ENCODE peak calls at places on chromosomes 11 and 22, in eight cellular contexts. One of them, this sample, is unnamed.

GRCh38 chr22:19784396-19785175 is 24.0 kb downstream of the TBX1 start:
- DNase-seq in stomach: no peak
- DNase-seq in mammary epithelial cell: no peak
- DNase-seq in choroid plexus epithelial cell: no peak
- DNase-seq in adrenal gland: no peak
- DNase-seq in astrocyte of the cerebellum: no peak
- DNase-seq in fibroblast of lung: no peak
- DNase-seq in WERI-Rb-1: no peak
- DNase-seq in this sample: no peak

GRCh38 chr22:49694462-49695260 is 133.0 kb downstream of the BRD1 start:
- DNase-seq in stomach: peak
- DNase-seq in mammary epithelial cell: no peak
- DNase-seq in choroid plexus epithelial cell: no peak
- DNase-seq in adrenal gland: no peak
- DNase-seq in astrocyte of the cerebellum: no peak
- DNase-seq in fibroblast of lung: no peak
- DNase-seq in WERI-Rb-1: no peak
- DNase-seq in this sample: no peak

GRCh38 chr11:74195828-74196227 is 24.7 kb downstream of the PPME1 start:
- DNase-seq in stomach: no peak
- DNase-seq in mammary epithelial cell: peak
- DNase-seq in choroid plexus epithelial cell: peak
- DNase-seq in adrenal gland: no peak
- DNase-seq in astrocyte of the cerebellum: no peak
- DNase-seq in fibroblast of lung: no peak
- DNase-seq in WERI-Rb-1: no peak
- DNase-seq in this sample: no peak

GRCh38 chr22:48832592-48832991 is 995.1 kb downstream of the BRD1 start:
- DNase-seq in stomach: no peak
- DNase-seq in mammary epithelial cell: no peak
- DNase-seq in choroid plexus epithelial cell: no peak
- DNase-seq in adrenal gland: no peak
- DNase-seq in astrocyte of the cerebellum: no peak
- DNase-seq in fibroblast of lung: no peak
- DNase-seq in WERI-Rb-1: no peak
- DNase-seq in this sample: no peak

GRCh38 chr11:46388619-46389449 is 2.7 kb downstream of the CHRM4 start:
- DNase-seq in stomach: no peak
- DNase-seq in mammary epithelial cell: no peak
- DNase-seq in choroid plexus epithelial cell: no peak
- DNase-seq in adrenal gland: no peak
- DNase-seq in astrocyte of the cerebellum: no peak
- DNase-seq in fibroblast of lung: no peak
- DNase-seq in WERI-Rb-1: peak
- DNase-seq in this sample: no peak

GRCh38 chr11:115081972-115082371 is 403.6 kb downstream of the NXPE2 start:
- DNase-seq in stomach: no peak
- DNase-seq in mammary epithelial cell: no peak
- DNase-seq in choroid plexus epithelial cell: no peak
- DNase-seq in adrenal gland: no peak
- DNase-seq in astrocyte of the cerebellum: no peak
- DNase-seq in fibroblast of lung: no peak
- DNase-seq in WERI-Rb-1: no peak
- DNase-seq in this sample: no peak

GRCh38 chr22:26461188-26461810 is 22.3 kb downstream of the HPS4 start:
- DNase-seq in stomach: peak
- DNase-seq in mammary epithelial cell: peak
- DNase-seq in choroid plexus epithelial cell: peak
- DNase-seq in adrenal gland: peak
- DNase-seq in astrocyte of the cerebellum: no peak
- DNase-seq in fibroblast of lung: no peak
- DNase-seq in WERI-Rb-1: peak
- DNase-seq in this sample: peak

GRCh38 chr11:111155021-111155420 is 90.5 kb upstream of the POU2AF2 start:
- DNase-seq in stomach: no peak
- DNase-seq in mammary epithelial cell: no peak
- DNase-seq in choroid plexus epithelial cell: peak
- DNase-seq in adrenal gland: no peak
- DNase-seq in astrocyte of the cerebellum: no peak
- DNase-seq in fibroblast of lung: peak
- DNase-seq in WERI-Rb-1: no peak
- DNase-seq in this sample: no peak

GRCh38 chr11:44861829-44862545 is 88.7 kb downstream of the TP53I11 start:
- DNase-seq in stomach: peak
- DNase-seq in mammary epithelial cell: peak
- DNase-seq in choroid plexus epithelial cell: peak
- DNase-seq in adrenal gland: peak
- DNase-seq in astrocyte of the cerebellum: peak
- DNase-seq in fibroblast of lung: peak
- DNase-seq in WERI-Rb-1: peak
- DNase-seq in this sample: peak

GRCh38 chr11:69071086-69071800 is 22.5 kb downstream of the TPCN2 start:
- DNase-seq in stomach: no peak
- DNase-seq in mammary epithelial cell: no peak
- DNase-seq in choroid plexus epithelial cell: no peak
- DNase-seq in adrenal gland: no peak
- DNase-seq in astrocyte of the cerebellum: no peak
- DNase-seq in fibroblast of lung: no peak
- DNase-seq in WERI-Rb-1: no peak
- DNase-seq in this sample: no peak

GRCh38 chr22:35629406-35630234 is 12.5 kb upstream of the MB start:
- DNase-seq in stomach: peak
- DNase-seq in mammary epithelial cell: peak
- DNase-seq in choroid plexus epithelial cell: peak
- DNase-seq in adrenal gland: peak
- DNase-seq in astrocyte of the cerebellum: peak
- DNase-seq in fibroblast of lung: peak
- DNase-seq in WERI-Rb-1: no peak
- DNase-seq in this sample: no peak

GRCh38 chr22:20742764-20743163 is 31.1 kb upstream of the SERPIND1 start:
- DNase-seq in stomach: no peak
- DNase-seq in mammary epithelial cell: no peak
- DNase-seq in choroid plexus epithelial cell: no peak
- DNase-seq in adrenal gland: no peak
- DNase-seq in astrocyte of the cerebellum: no peak
- DNase-seq in fibroblast of lung: no peak
- DNase-seq in WERI-Rb-1: no peak
- DNase-seq in this sample: no peak

GRCh38 chr22:18991138-18991432 is 55.0 kb upstream of the PRODH start:
- DNase-seq in stomach: no peak
- DNase-seq in mammary epithelial cell: no peak
- DNase-seq in choroid plexus epithelial cell: no peak
- DNase-seq in adrenal gland: no peak
- DNase-seq in astrocyte of the cerebellum: no peak
- DNase-seq in fibroblast of lung: no peak
- DNase-seq in WERI-Rb-1: no peak
- DNase-seq in this sample: no peak

GRCh38 chr22:49958961-49959781 is 1.4 kb upstream of the PIM3 start:
- DNase-seq in stomach: peak
- DNase-seq in mammary epithelial cell: no peak
- DNase-seq in choroid plexus epithelial cell: no peak
- DNase-seq in adrenal gland: no peak
- DNase-seq in astrocyte of the cerebellum: no peak
- DNase-seq in fibroblast of lung: no peak
- DNase-seq in WERI-Rb-1: no peak
- DNase-seq in this sample: no peak

DNA sequence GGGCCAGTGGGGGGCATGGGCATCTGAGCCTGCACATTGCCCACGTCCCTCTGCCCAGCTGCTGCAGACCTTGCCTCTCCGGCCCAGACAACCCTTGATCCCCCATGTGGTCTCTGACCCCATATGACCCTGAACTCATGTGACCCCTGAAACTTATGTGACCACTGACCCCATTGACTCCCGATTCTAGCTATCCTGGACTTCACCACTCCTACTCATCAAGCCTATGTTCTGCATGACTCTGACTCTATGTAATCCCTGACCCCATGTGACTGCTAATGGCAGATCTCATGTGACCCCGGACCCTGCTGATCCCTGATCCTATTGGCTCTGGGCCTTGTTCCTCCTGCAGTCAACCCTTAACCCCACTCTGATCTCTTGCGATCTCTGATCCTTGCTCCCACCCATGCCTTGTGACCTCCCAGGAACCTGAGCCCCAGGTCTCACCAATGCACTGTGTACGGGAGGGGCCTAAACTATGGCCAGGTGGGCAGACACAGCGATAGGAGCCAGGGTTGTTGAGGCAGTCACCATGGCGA is 5.7 kb downstream of the LTBP3 start:
- DNase-seq in stomach: no peak
- DNase-seq in mammary epithelial cell: no peak
- DNase-seq in choroid plexus epithelial cell: no peak
- DNase-seq in adrenal gland: no peak
- DNase-seq in astrocyte of the cerebellum: no peak
- DNase-seq in fibroblast of lung: no peak
- DNase-seq in WERI-Rb-1: peak
- DNase-seq in this sample: no peak
- TF ChIP-seq CTCF in stomach: no peak
- TF ChIP-seq CTCF in mammary epithelial cell: no peak
- TF ChIP-seq CTCF in choroid plexus epithelial cell: no peak
- TF ChIP-seq CTCF in adrenal gland: no peak
- TF ChIP-seq CTCF in astrocyte of the cerebellum: no peak
- TF ChIP-seq CTCF in fibroblast of lung: no peak
- TF ChIP-seq CTCF in WERI-Rb-1: no peak
- TF ChIP-seq CTCF in this sample: no peak

GRCh38 chr11:43557553-43558031 is 122.9 kb upstream of the HSD17B12 start:
- DNase-seq in stomach: no peak
- DNase-seq in mammary epithelial cell: no peak
- DNase-seq in choroid plexus epithelial cell: peak
- DNase-seq in adrenal gland: no peak
- DNase-seq in astrocyte of the cerebellum: no peak
- DNase-seq in fibroblast of lung: no peak
- DNase-seq in WERI-Rb-1: no peak
- DNase-seq in this sample: no peak
- TF ChIP-seq CTCF in stomach: no peak
- TF ChIP-seq CTCF in mammary epithelial cell: peak
- TF ChIP-seq CTCF in choroid plexus epithelial cell: peak
- TF ChIP-seq CTCF in adrenal gland: peak
- TF ChIP-seq CTCF in astrocyte of the cerebellum: peak
- TF ChIP-seq CTCF in fibroblast of lung: peak
- TF ChIP-seq CTCF in WERI-Rb-1: no peak
- TF ChIP-seq CTCF in this sample: no peak

DNA sequence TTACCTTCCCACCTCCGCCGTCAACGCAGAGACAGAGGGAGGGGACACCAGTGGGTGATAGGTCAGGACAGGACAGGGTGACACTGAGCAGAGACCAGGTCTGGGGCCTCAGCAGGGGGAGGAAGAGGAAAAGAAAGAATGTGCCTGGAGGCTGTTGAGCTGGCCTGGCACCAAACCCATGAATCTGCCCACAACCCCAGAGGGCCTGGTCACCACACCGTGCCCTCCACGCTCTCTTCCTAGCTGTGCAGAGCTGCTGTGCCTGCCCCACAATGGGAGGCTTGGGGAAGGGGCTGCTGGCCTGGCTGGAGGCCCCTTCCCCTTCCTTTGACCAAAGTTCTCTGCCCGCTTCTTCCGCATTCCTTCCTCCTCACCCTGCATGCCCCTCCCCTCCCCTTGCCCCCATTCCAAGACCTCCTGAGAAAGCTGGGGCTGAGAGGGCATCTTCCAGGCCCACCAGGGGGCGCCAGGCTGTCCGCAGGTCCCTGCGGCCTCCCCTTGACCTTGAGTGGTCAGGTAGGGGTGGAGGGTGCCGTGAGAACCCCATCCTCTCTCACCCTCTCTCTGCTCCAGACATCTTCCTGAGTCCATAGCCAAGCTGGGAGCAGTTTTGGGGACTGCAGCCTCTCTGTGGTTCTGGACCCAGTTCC is 11.0 kb upstream of the CACNA1I start:
- DNase-seq in stomach: no peak
- DNase-seq in mammary epithelial cell: no peak
- DNase-seq in choroid plexus epithelial cell: no peak
- DNase-seq in adrenal gland: peak
- DNase-seq in astrocyte of the cerebellum: no peak
- DNase-seq in fibroblast of lung: no peak
- DNase-seq in WERI-Rb-1: peak
- DNase-seq in this sample: no peak
- TF ChIP-seq CTCF in stomach: no peak
- TF ChIP-seq CTCF in mammary epithelial cell: peak
- TF ChIP-seq CTCF in choroid plexus epithelial cell: peak
- TF ChIP-seq CTCF in adrenal gland: peak
- TF ChIP-seq CTCF in astrocyte of the cerebellum: peak
- TF ChIP-seq CTCF in fibroblast of lung: peak
- TF ChIP-seq CTCF in WERI-Rb-1: peak
- TF ChIP-seq CTCF in this sample: no peak

GRCh38 chr11:122711831-122712378 is 56.4 kb downstream of the UBASH3B start:
- DNase-seq in stomach: no peak
- DNase-seq in mammary epithelial cell: peak
- DNase-seq in choroid plexus epithelial cell: peak
- DNase-seq in adrenal gland: peak
- DNase-seq in astrocyte of the cerebellum: no peak
- DNase-seq in fibroblast of lung: peak
- DNase-seq in WERI-Rb-1: no peak
- DNase-seq in this sample: no peak
- TF ChIP-seq CTCF in stomach: no peak
- TF ChIP-seq CTCF in mammary epithelial cell: no peak
- TF ChIP-seq CTCF in choroid plexus epithelial cell: peak
- TF ChIP-seq CTCF in adrenal gland: no peak
- TF ChIP-seq CTCF in astrocyte of the cerebellum: no peak
- TF ChIP-seq CTCF in fibroblast of lung: peak
- TF ChIP-seq CTCF in WERI-Rb-1: peak
- TF ChIP-seq CTCF in this sample: no peak

This sample was measured in activated B cell treated with CpG ODN at 0.5 μM for 24 hours.